ENCODE peak calls at places on chromosomes 2 and 18, in five cellular contexts. G is A549, E is AG10803, F is fibroblast of the aortic adventitia, Y is left ventricle myocardium inferior. H is an unnamed sample.

GRCh38 chr18:68843467-68844089 is 45.7 kb downstream of the CCDC102B start:
- DNase-seq in Y (no peak), F (peak; percentile 15), G (no peak), E (no peak), H (no peak)

GRCh38 chr2:55810621-55811020 is 113.0 kb downstream of the EFEMP1 start:
- DNase-seq in Y (no peak), E (no peak), G (no peak), F (peak; percentile 31), H (no peak)

GRCh38 chr2:43348904-43349725 is 122.7 kb upstream of the ZFP36L2 start:
- DNase-seq in G (no peak), Y (no peak), E (peak; percentile 79), F (peak; percentile 72), H (no peak)

GRCh38 chr2:11842324-11842723 is 95.9 kb downstream of the LPIN1 start:
- DNase-seq in F (peak; percentile 62), G (no peak), Y (no peak), E (no peak), H (no peak)

GRCh38 chr2:73087311-73087710 is 15.8 kb upstream of the SFXN5 start:
- DNase-seq in G (no peak), F (no peak), E (no peak), Y (no peak), H (no peak)

GRCh38 chr2:237254911-237255578 is 158.9 kb downstream of the COL6A3 start:
- DNase-seq in E (peak; percentile 93), Y (no peak), F (peak; percentile 88), G (no peak), H (no peak)

GRCh38 chr2:29224693-29225551 is 109.7 kb downstream of the CLIP4 start:
- DNase-seq in F (no peak), Y (no peak), E (no peak), G (no peak), H (no peak)

GRCh38 chr2:120552800-120553471 is 182.7 kb upstream of the GLI2 start:
- DNase-seq in E (peak; percentile 71), Y (peak; percentile 89), F (peak; percentile 44), G (peak; percentile 87), H (peak; percentile 17)

GRCh38 chr2:178363252-178363651 is 87.7 kb downstream of the PRKRA start:
- DNase-seq in E (peak; percentile 27), G (peak; percentile 7), F (no peak), Y (no peak), H (no peak)

GRCh38 chr18:74353169-74353775 is 37.6 kb downstream of the C18orf63 start:
- DNase-seq in E (peak; percentile 75), G (peak; percentile 26), Y (peak; percentile 38), F (peak; percentile 87), H (peak; percentile 70)

GRCh38 chr18:9765505-9765904 is 57.4 kb downstream of the RAB31 start:
- DNase-seq in G (no peak), E (no peak), Y (no peak), F (no peak), H (no peak)

GRCh38 chr2:49832555-49832954 is 678.2 kb upstream of the FSHR start:
- DNase-seq in F (no peak), Y (no peak), G (no peak), E (no peak), H (no peak)

GRCh38 chr2:204491528-204491927 is 53.7 kb upstream of the PARD3B start:
- DNase-seq in E (peak; percentile 45), G (no peak), Y (no peak), F (peak; percentile 74), H (no peak)

GRCh38 chr2:202965810-202966454 is 48.7 kb upstream of the NBEAL1 start:
- DNase-seq in Y (no peak), F (peak; percentile 73), E (peak; percentile 8), G (peak; percentile 43), H (peak; percentile 70)

GRCh38 chr2:204898928-204899640 is 353.8 kb downstream of the PARD3B start:
- DNase-seq in Y (no peak), G (no peak), F (no peak), E (peak; percentile 41), H (no peak)

GRCh38 chr2:237403024-237403882 is 10.7 kb downstream of the COL6A3 start:
- DNase-seq in F (peak; percentile 92), E (peak; percentile 87), G (no peak), Y (no peak), H (no peak)

GRCh38 chr2:106108351-106108750 is 85.8 kb downstream of the UXS1 start:
- DNase-seq in G (no peak), Y (no peak), E (peak; percentile 45), F (peak; percentile 51), H (no peak)

GRCh38 chr2:215879977-215880940 is 133.1 kb downstream of the MREG start:
- DNase-seq in F (no peak), Y (no peak), E (no peak), G (no peak), H (no peak)

GRCh38 chr18:46321954-46322353 is 217.8 kb downstream of the HAUS1 start:
- DNase-seq in G (no peak), E (no peak), F (no peak), Y (no peak), H (no peak)

GRCh38 chr2:39743170-39743851 is 35.7 kb downstream of the THUMPD2 start:
- DNase-seq in F (peak; percentile 36), Y (no peak), E (peak; percentile 41), G (no peak), H (no peak)

GRCh38 chr2:41830600-41830999 is 217.2 kb upstream of the PKDCC start:
- DNase-seq in F (no peak), Y (no peak), G (no peak), E (no peak), H (no peak)

GRCh38 chr18:26425148-26425531 is 123.2 kb downstream of the KCTD1 start:
- DNase-seq in G (no peak), F (no peak), Y (no peak), E (peak; percentile 35), H (no peak)

GRCh38 chr2:39593439-39594393 is 72.0 kb upstream of the TMEM178A start:
- DNase-seq in G (peak; percentile 39), F (peak; percentile 92), E (peak; percentile 85), Y (no peak), H (peak; percentile 57)

GRCh38 chr2:69939722-69940121 is 21.7 kb downstream of the ASPRV1 start:
- DNase-seq in E (no peak), G (no peak), Y (no peak), F (no peak), H (no peak)

GRCh38 chr2:153354406-153354805 is 124.2 kb downstream of the RPRM start:
- DNase-seq in E (no peak), F (no peak), Y (no peak), G (no peak), H (no peak)

DNA sequence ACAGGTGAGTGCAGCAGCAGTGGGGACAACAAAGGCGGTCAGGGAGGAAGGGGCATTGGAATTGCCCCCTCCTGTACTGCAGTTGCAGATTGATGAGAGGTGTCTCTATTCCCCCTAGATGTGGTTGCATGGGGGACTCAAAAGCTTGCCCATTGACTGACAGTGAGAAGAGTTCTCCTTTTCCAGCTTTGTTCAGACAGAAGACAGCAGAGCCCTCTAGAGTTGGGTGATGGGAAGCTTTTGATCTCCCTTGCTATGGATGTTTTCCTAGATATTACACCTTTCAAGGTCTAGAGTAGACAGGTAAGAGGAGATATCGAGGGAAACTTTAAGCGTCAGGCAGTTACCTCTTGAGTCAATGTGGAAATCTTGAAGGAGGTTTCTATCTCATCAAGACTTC is 2.9 kb downstream of the PROKR1 start:
- DNase-seq in Y (no peak), G (no peak), F (no peak), E (no peak), H (no peak)
- TF ChIP-seq CTCF in Y (no peak), G (peak; percentile 17), F (no peak), E (no peak), H (no peak)

DNA sequence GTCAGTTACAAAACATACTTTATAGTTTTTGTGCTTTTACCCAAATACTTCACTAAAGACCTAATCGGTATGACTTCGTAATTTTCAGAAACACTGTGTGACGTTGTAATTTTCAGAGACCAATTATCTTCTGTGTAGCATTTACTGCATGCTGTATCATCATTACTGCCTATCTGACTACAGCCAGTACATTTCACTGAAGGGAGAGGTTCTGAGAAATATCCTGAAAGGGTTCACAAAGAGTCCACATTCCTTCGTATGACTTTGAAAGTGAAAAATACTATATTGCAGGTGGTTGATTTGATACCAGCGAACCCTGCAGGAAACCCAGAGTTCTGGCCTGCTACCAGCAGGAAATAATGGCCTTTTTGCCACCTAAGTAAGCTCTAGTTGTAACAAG is 155.4 kb downstream of the ARHGAP28 start:
- DNase-seq in E (no peak), F (peak; percentile 50), G (no peak), Y (no peak), H (no peak)
- TF ChIP-seq CTCF in E (no peak), F (no peak), G (no peak), Y (no peak), H (no peak)

GRCh38 chr2:61763605-61764034 is 90.2 kb downstream of the FAM161A start:
- DNase-seq in F (peak; percentile 84), Y (peak; percentile 81), E (peak; percentile 80), G (peak; percentile 62), H (peak; percentile 66)
- TF ChIP-seq CTCF in F (peak; percentile 34), Y (peak; percentile 26), E (peak; percentile 33), G (peak; percentile 48), H (no peak)

GRCh38 chr2:75481041-75481836 is 79.5 kb downstream of the EVA1A start:
- DNase-seq in G (no peak), E (peak; percentile 53), F (peak; percentile 56), Y (no peak), H (peak; percentile 14)
- TF ChIP-seq CTCF in G (peak; percentile 32), E (peak; percentile 54), F (peak; percentile 59), Y (no peak), H (peak; percentile 18)

GRCh38 chr2:78865663-78866062 is 159.8 kb upstream of the REG3G start:
- DNase-seq in G (no peak), E (no peak), Y (no peak), F (no peak), H (no peak)
- TF ChIP-seq CTCF in G (no peak), E (no peak), Y (no peak), F (no peak), H (no peak)

H was measured in GM12865.